ENCODE peak calls at places on chromosomes 1 and 21, in eight cellular contexts. K, H, B, Y, A, M, G and S are unnamed samples.

GRCh38 chr1:181073638-181074037 is 14.9 kb upstream of the IER5 start:
- DNase-seq in A (no peak), M (no peak), G (peak), Y (peak), H (no peak), B (no peak), K (no peak), S (no peak)

GRCh38 chr21:29504751-29505321 is 206.1 kb downstream of the BACH1 start:
- DNase-seq in H (no peak), A (no peak), G (peak), K (no peak), B (no peak), Y (peak), M (no peak), S (no peak)

GRCh38 chr1:61639218-61639617 is 85.7 kb downstream of the TM2D1 start:
- DNase-seq in A (no peak), B (peak), G (no peak), M (no peak), H (no peak), Y (no peak), K (no peak), S (no peak)

GRCh38 chr1:178124115-178124514 is 30.2 kb downstream of the RASAL2 start:
- DNase-seq in Y (no peak), A (no peak), M (no peak), H (no peak), K (no peak), G (no peak), B (peak), S (no peak)

GRCh38 chr1:234573711-234574299 is 36.2 kb downstream of the IRF2BP2 start:
- DNase-seq in H (no peak), M (no peak), A (no peak), B (peak), G (no peak), K (no peak), Y (no peak), S (no peak)

GRCh38 chr1:157994704-157995540 is 1.5 kb downstream of the KIRREL1 start:
- DNase-seq in A (no peak), K (peak), Y (no peak), H (no peak), M (peak), B (no peak), G (peak), S (no peak)

GRCh38 chr1:41576620-41577019 is 92.1 kb upstream of the EDN2 start:
- DNase-seq in Y (peak), H (no peak), B (no peak), M (no peak), A (no peak), G (peak), K (no peak), S (no peak)

GRCh38 chr21:42379425-42380215 is 13.3 kb upstream of the TFF1 start:
- DNase-seq in G (no peak), B (no peak), A (peak), K (no peak), M (no peak), H (no peak), Y (no peak), S (no peak)

GRCh38 chr21:45927032-45927431 is 54.5 kb upstream of the COL6A1 start:
- DNase-seq in Y (no peak), H (no peak), G (no peak), K (no peak), B (no peak), A (no peak), M (no peak), S (no peak)

GRCh38 chr1:41664861-41665640 is 180.6 kb upstream of the EDN2 start:
- DNase-seq in B (no peak), G (peak), Y (peak), M (no peak), A (no peak), K (no peak), H (no peak), S (no peak)

GRCh38 chr1:2076826-2077225 is 26.6 kb downstream of the PRKCZ start:
- DNase-seq in G (no peak), B (no peak), H (no peak), M (no peak), A (no peak), K (no peak), Y (no peak), S (no peak)
- H3K27ac ChIP-seq in G (no peak), B (no peak), H (no peak), M (no peak), A (no peak), K (no peak), Y (no peak), S (no peak)

GRCh38 chr1:155957411-155957915 is 16.0 kb downstream of the RXFP4 start:
- DNase-seq in G (no peak), M (no peak), Y (no peak), H (no peak), K (no peak), B (no peak), A (no peak), S (no peak)
- H3K27ac ChIP-seq in G (no peak), M (no peak), Y (no peak), H (no peak), K (no peak), B (peak), A (no peak), S (no peak)

DNA sequence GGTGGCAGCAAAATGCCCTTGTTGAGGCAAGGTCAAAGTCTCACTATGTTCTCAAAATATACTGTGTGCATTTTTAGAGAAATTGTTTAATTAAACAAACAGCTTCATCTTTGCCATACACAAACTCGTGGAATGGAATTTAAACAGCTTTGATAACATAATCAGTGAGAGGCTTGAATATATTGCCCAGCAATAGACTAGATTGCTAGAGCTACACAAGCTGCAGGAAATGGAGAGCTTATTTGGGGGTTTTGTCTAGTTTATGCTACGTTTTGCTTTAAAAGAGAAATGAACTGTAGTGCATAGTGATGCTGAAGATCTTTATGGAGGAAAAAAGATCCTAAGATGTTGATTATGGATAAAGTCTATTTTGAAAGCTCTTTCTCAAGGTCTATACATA is 166.8 kb upstream of the HMCN1 start:
- DNase-seq in K (no peak), B (no peak), M (no peak), H (no peak), A (no peak), G (no peak), Y (no peak), S (no peak)
- H3K27ac ChIP-seq in K (no peak), B (no peak), M (no peak), H (no peak), A (no peak), G (peak), Y (peak), S (no peak)

GRCh38 chr1:183197762-183198161 is 11.7 kb downstream of the LAMC2 start:
- DNase-seq in B (no peak), M (no peak), G (no peak), A (no peak), H (no peak), Y (no peak), K (no peak), S (no peak)

GRCh38 chr1:183191833-183192232 is 5.8 kb downstream of the LAMC2 start:
- DNase-seq in M (no peak), H (no peak), A (no peak), G (peak), K (no peak), B (no peak), Y (peak), S (no peak)

GRCh38 chr1:183194527-183195145 is 8.6 kb downstream of the LAMC2 start:
- DNase-seq in Y (no peak), G (no peak), A (no peak), H (no peak), K (no peak), B (no peak), M (no peak), S (no peak)

GRCh38 chr1:183198463-183198862 is 12.4 kb downstream of the LAMC2 start:
- DNase-seq in Y (peak), M (no peak), K (peak), A (no peak), H (no peak), G (peak), B (no peak), S (no peak)

GRCh38 chr1:183195146-183195571 is 9.1 kb downstream of the LAMC2 start:
- DNase-seq in G (peak), K (no peak), M (no peak), A (no peak), B (no peak), Y (peak), H (no peak), S (no peak)
- H3K27ac ChIP-seq in G (no peak), K (no peak), M (no peak), A (no peak), B (no peak), Y (peak), H (no peak), S (no peak)

DNA sequence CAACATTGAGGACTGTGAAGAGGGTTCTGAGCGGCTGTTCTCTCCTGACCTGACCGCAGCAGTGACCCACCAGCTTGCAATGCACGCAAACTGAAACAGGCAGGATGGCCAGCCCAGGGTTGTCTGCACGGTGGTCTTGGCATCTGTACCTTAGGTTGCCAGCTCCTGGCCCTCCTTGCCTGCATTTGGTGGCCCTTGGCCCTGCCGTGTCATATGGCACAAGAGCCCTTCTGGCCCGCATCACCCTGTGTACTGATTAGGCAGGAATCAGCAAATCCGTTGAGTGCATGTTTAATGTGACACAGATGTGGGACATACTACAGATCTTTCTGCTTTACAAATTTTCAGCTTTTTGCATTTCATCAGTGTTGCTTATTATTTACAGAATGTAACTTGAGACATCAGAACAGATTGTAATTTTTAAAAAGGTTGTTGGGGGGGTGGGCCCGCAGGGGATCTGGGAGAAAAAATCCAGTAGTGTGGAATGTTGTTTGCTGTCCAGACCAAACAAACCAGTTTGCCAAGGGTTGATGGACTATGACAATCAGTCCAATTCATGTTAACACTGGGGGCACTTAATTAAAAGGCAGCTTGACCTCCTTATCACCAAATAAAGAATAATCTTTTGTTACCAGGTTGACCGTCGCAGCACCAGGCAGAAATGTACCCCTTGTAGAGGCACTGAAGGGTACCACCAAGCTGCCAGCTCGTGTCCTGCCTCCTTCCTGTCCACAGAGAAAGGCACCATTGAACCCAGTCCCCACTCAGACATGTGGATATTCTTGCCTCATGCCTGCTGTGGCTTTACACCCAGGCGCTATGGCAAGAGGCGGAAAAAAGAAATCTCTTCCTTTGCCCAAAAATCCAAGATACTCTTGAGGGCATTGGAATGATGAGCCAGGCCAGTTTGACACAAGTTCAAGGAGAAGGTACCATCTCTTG is 132.5 kb downstream of the DHRS3 start:
- DNase-seq in G (peak), A (no peak), K (no peak), B (no peak), Y (no peak), H (no peak), M (no peak), S (no peak)
- H3K27ac ChIP-seq in G (peak), A (peak), K (peak), B (no peak), Y (peak), H (no peak), M (no peak), S (no peak)